ENCODE peak calls at places on chromosomes 12 and 14, in eight cellular contexts. P is HTR-8/SVneo, F is NAMALWA, V is T-helper 17 cell, M is mammary epithelial cell, U is SK-N-DZ, G is iPS DF 19.7, A is heart left ventricle. C is an unnamed sample.

GRCh38 chr14:69288956-69289705 is 29.2 kb downstream of the GALNT16 start:
- DNase-seq in P (no peak), F (no peak), V (no peak), M (no peak), U (no peak), G (no peak), A (peak), C (no peak)

GRCh38 chr12:116697305-116698130 is 40.4 kb downstream of the SPRING1 start:
- DNase-seq in P (peak), F (peak), V (no peak), M (no peak), U (peak), G (peak), A (peak), C (no peak)

GRCh38 chr14:100955201-100955600 is 51.7 kb upstream of the RTL1 start:
- DNase-seq in P (no peak), F (no peak), V (no peak), M (peak), U (no peak), G (no peak), A (no peak), C (no peak)

GRCh38 chr12:26636710-26637328 is 196.2 kb downstream of the ITPR2 start:
- DNase-seq in P (no peak), F (no peak), V (no peak), M (peak), U (no peak), G (no peak), A (no peak), C (peak)

GRCh38 chr12:77681726-77682125 is 149.0 kb upstream of the NAV3 start:
- DNase-seq in P (no peak), F (no peak), V (no peak), M (no peak), U (no peak), G (no peak), A (no peak), C (no peak)

GRCh38 chr12:85782711-85783110 is 53.5 kb downstream of the RASSF9 start:
- DNase-seq in P (no peak), F (no peak), V (no peak), M (no peak), U (no peak), G (no peak), A (no peak), C (no peak)

GRCh38 chr12:46787496-46788055 is 38.2 kb downstream of the SLC38A4 start:
- DNase-seq in P (no peak), F (no peak), V (no peak), M (no peak), U (no peak), G (no peak), A (no peak), C (no peak)

GRCh38 chr14:101780887-101781239 is 19.4 kb downstream of the PPP2R5C start:
- DNase-seq in P (no peak), F (no peak), V (no peak), M (no peak), U (no peak), G (no peak), A (no peak), C (no peak)

GRCh38 chr14:92922883-92923743 is at the start of gene CHGA:
- DNase-seq in P (peak), F (no peak), V (peak), M (peak), U (peak), G (no peak), A (peak), C (peak)

GRCh38 chr12:51662728-51663154 is 71.7 kb downstream of the SCN8A start:
- DNase-seq in P (no peak), F (no peak), V (no peak), M (no peak), U (no peak), G (no peak), A (no peak), C (no peak)

GRCh38 chr12:12705833-12706520 is 10.0 kb upstream of the GPR19 start:
- DNase-seq in P (no peak), F (peak), V (no peak), M (no peak), U (no peak), G (no peak), A (no peak), C (no peak)

GRCh38 chr14:69045857-69046351 is 66.8 kb upstream of the ACTN1 start:
- DNase-seq in P (no peak), F (no peak), V (no peak), M (no peak), U (no peak), G (no peak), A (peak), C (no peak)